ENCODE peak calls at places on chromosome 11, in ten cellular contexts. One of them, this sample, is unnamed.

GRCh38 chr11:126781942-126782341 is 218.6 kb downstream of the KIRREL3 start:
- DNase-seq in transverse colon: no peak
- DNase-seq in small intestine: no peak
- DNase-seq in K562: no peak
- DNase-seq in tibial artery: no peak
- DNase-seq in SJSA1: no peak
- DNase-seq in endodermal cell: no peak
- DNase-seq in Peyer's patch: no peak
- DNase-seq in adrenal gland: no peak
- DNase-seq in fibroblast of lung: no peak
- DNase-seq in this sample: no peak

GRCh38 chr11:75105462-75105925 is 8.8 kb upstream of the OR2AT4 start:
- DNase-seq in tibial artery: no peak
- DNase-seq in small intestine: no peak
- DNase-seq in endodermal cell: peak; percentile 90
- DNase-seq in fibroblast of lung: no peak
- DNase-seq in SJSA1: no peak
- DNase-seq in K562: peak; percentile 83
- DNase-seq in Peyer's patch: no peak
- DNase-seq in transverse colon: no peak
- DNase-seq in adrenal gland: no peak
- DNase-seq in this sample: no peak

GRCh38 chr11:5933116-5933515 is 8.9 kb upstream of the OR56A3 start:
- DNase-seq in SJSA1: no peak
- DNase-seq in K562: no peak
- DNase-seq in endodermal cell: no peak
- DNase-seq in transverse colon: no peak
- DNase-seq in adrenal gland: no peak
- DNase-seq in Peyer's patch: no peak
- DNase-seq in fibroblast of lung: no peak
- DNase-seq in tibial artery: no peak
- DNase-seq in small intestine: no peak
- DNase-seq in this sample: no peak

GRCh38 chr11:5536482-5536881 is 11.9 kb downstream of the OR52H1 start:
- DNase-seq in fibroblast of lung: no peak
- DNase-seq in K562: no peak
- DNase-seq in tibial artery: no peak
- DNase-seq in transverse colon: no peak
- DNase-seq in endodermal cell: no peak
- DNase-seq in small intestine: no peak
- DNase-seq in SJSA1: no peak
- DNase-seq in Peyer's patch: no peak
- DNase-seq in adrenal gland: no peak
- DNase-seq in this sample: no peak

GRCh38 chr11:132540586-132540985 is 991.7 kb downstream of the OPCML start:
- DNase-seq in endodermal cell: no peak
- DNase-seq in fibroblast of lung: no peak
- DNase-seq in transverse colon: no peak
- DNase-seq in adrenal gland: no peak
- DNase-seq in K562: no peak
- DNase-seq in Peyer's patch: no peak
- DNase-seq in SJSA1: no peak
- DNase-seq in small intestine: no peak
- DNase-seq in tibial artery: no peak
- DNase-seq in this sample: no peak

GRCh38 chr11:75240381-75241035 is at the start of gene TPBGL:
- DNase-seq in fibroblast of lung: no peak
- DNase-seq in endodermal cell: peak; percentile 81
- DNase-seq in Peyer's patch: peak; percentile 45
- DNase-seq in SJSA1: no peak
- DNase-seq in adrenal gland: no peak
- DNase-seq in tibial artery: peak; percentile 55
- DNase-seq in small intestine: no peak
- DNase-seq in transverse colon: no peak
- DNase-seq in K562: peak; percentile 69
- DNase-seq in this sample: no peak

GRCh38 chr11:69447786-69448185 is 33.7 kb upstream of the LINC01488 start:
- DNase-seq in small intestine: no peak
- DNase-seq in transverse colon: no peak
- DNase-seq in SJSA1: peak; percentile 47
- DNase-seq in adrenal gland: no peak
- DNase-seq in K562: no peak
- DNase-seq in endodermal cell: no peak
- DNase-seq in fibroblast of lung: no peak
- DNase-seq in Peyer's patch: no peak
- DNase-seq in tibial artery: peak; percentile 62
- DNase-seq in this sample: no peak

GRCh38 chr11:26843539-26843938 is 121.7 kb upstream of the SLC5A12 start:
- DNase-seq in K562: no peak
- DNase-seq in Peyer's patch: no peak
- DNase-seq in endodermal cell: no peak
- DNase-seq in transverse colon: no peak
- DNase-seq in adrenal gland: no peak
- DNase-seq in SJSA1: no peak
- DNase-seq in tibial artery: no peak
- DNase-seq in small intestine: no peak
- DNase-seq in fibroblast of lung: no peak
- DNase-seq in this sample: no peak

GRCh38 chr11:134207538-134208239 is 16.1 kb downstream of the NCAPD3 start:
- DNase-seq in adrenal gland: peak; percentile 22
- DNase-seq in K562: no peak
- DNase-seq in fibroblast of lung: peak; percentile 21
- DNase-seq in transverse colon: peak; percentile 47
- DNase-seq in tibial artery: no peak
- DNase-seq in small intestine: peak; percentile 27
- DNase-seq in endodermal cell: peak; percentile 78
- DNase-seq in SJSA1: peak; percentile 4
- DNase-seq in Peyer's patch: peak; percentile 83
- DNase-seq in this sample: no peak

GRCh38 chr11:12771875-12772274 is 97.7 kb downstream of the TEAD1 start:
- DNase-seq in Peyer's patch: no peak
- DNase-seq in fibroblast of lung: no peak
- DNase-seq in small intestine: no peak
- DNase-seq in adrenal gland: no peak
- DNase-seq in SJSA1: peak; percentile 26
- DNase-seq in endodermal cell: no peak
- DNase-seq in transverse colon: no peak
- DNase-seq in K562: no peak
- DNase-seq in tibial artery: no peak
- DNase-seq in this sample: no peak

GRCh38 chr11:12602421-12602820 is 71.8 kb upstream of the TEAD1 start:
- DNase-seq in SJSA1: no peak
- DNase-seq in K562: peak; percentile 16
- DNase-seq in tibial artery: no peak
- DNase-seq in fibroblast of lung: peak; percentile 71
- DNase-seq in Peyer's patch: no peak
- DNase-seq in adrenal gland: no peak
- DNase-seq in endodermal cell: no peak
- DNase-seq in transverse colon: no peak
- DNase-seq in small intestine: no peak
- DNase-seq in this sample: no peak

GRCh38 chr11:123020968-123021367 is 39.3 kb upstream of the BSX start:
- DNase-seq in SJSA1: no peak
- DNase-seq in Peyer's patch: no peak
- DNase-seq in tibial artery: no peak
- DNase-seq in adrenal gland: peak; percentile 20
- DNase-seq in endodermal cell: peak; percentile 72
- DNase-seq in transverse colon: peak; percentile 10
- DNase-seq in K562: no peak
- DNase-seq in small intestine: peak; percentile 43
- DNase-seq in fibroblast of lung: peak; percentile 57
- DNase-seq in this sample: no peak

DNA sequence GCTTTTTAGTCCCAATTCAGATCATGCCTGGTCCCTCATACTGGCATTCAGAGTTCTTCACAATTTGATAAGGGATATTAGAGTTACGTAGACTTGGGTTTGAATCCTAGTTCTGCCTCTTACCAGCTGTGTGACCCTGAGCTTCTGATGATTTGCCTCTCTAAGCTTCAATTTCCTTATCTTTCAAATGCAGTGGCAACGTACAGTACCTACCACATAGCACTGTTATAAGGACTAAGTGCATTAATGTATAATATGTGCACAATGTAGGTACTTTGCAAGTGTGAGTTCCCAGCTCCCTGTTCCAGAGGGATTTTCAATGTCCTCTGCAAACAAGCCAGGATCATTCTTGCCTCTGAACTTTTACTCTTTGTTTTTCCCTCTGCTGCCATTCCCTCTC is 7.3 kb downstream of the RHOG start:
- DNase-seq in endodermal cell: no peak
- DNase-seq in transverse colon: no peak
- DNase-seq in K562: no peak
- DNase-seq in adrenal gland: no peak
- DNase-seq in Peyer's patch: no peak
- DNase-seq in fibroblast of lung: no peak
- DNase-seq in tibial artery: no peak
- DNase-seq in SJSA1: no peak
- DNase-seq in small intestine: no peak
- DNase-seq in this sample: no peak
- H3K4me1 ChIP-seq in endodermal cell: peaks cover 19% of the 10 kb centered on the region
- H3K4me1 ChIP-seq in transverse colon: peaks cover 30% of the 10 kb centered on the region
- H3K4me1 ChIP-seq in K562: peaks cover 53% of the 10 kb centered on the region
- H3K4me1 ChIP-seq in adrenal gland: peaks cover 31% of the 10 kb centered on the region
- H3K4me1 ChIP-seq in Peyer's patch: peaks cover 70% of the 10 kb centered on the region
- H3K4me1 ChIP-seq in fibroblast of lung: peaks cover 3% of the 10 kb centered on the region
- H3K4me1 ChIP-seq in tibial artery: peaks cover 10% of the 10 kb centered on the region
- H3K4me1 ChIP-seq in SJSA1: no peaks in the 10 kb centered on the region
- H3K4me1 ChIP-seq in small intestine: peaks cover 35% of the 10 kb centered on the region
- H3K4me1 ChIP-seq in this sample: peaks cover 27% of the 10 kb centered on the region

GRCh38 chr11:44945639-44946038 is 5.0 kb downstream of the TP53I11 start:
- DNase-seq in SJSA1: no peak
- DNase-seq in Peyer's patch: no peak
- DNase-seq in transverse colon: no peak
- DNase-seq in K562: no peak
- DNase-seq in adrenal gland: no peak
- DNase-seq in small intestine: no peak
- DNase-seq in endodermal cell: no peak
- DNase-seq in tibial artery: no peak
- DNase-seq in fibroblast of lung: no peak
- DNase-seq in this sample: peak; percentile 47

GRCh38 chr11:44944853-44945235 is 5.8 kb downstream of the TP53I11 start:
- DNase-seq in fibroblast of lung: no peak
- DNase-seq in small intestine: no peak
- DNase-seq in SJSA1: no peak
- DNase-seq in endodermal cell: peak; percentile 69
- DNase-seq in Peyer's patch: no peak
- DNase-seq in tibial artery: no peak
- DNase-seq in transverse colon: no peak
- DNase-seq in K562: no peak
- DNase-seq in adrenal gland: no peak
- DNase-seq in this sample: no peak

GRCh38 chr11:44943696-44944095 is 7.0 kb downstream of the TP53I11 start:
- DNase-seq in SJSA1: no peak
- DNase-seq in transverse colon: no peak
- DNase-seq in small intestine: no peak
- DNase-seq in endodermal cell: peak; percentile 72
- DNase-seq in Peyer's patch: no peak
- DNase-seq in fibroblast of lung: no peak
- DNase-seq in K562: no peak
- DNase-seq in adrenal gland: no peak
- DNase-seq in tibial artery: no peak
- DNase-seq in this sample: no peak

GRCh38 chr11:44943118-44943517 is 7.6 kb downstream of the TP53I11 start:
- DNase-seq in tibial artery: no peak
- DNase-seq in endodermal cell: no peak
- DNase-seq in small intestine: peak; percentile 40
- DNase-seq in transverse colon: peak; percentile 54
- DNase-seq in fibroblast of lung: no peak
- DNase-seq in SJSA1: no peak
- DNase-seq in adrenal gland: no peak
- DNase-seq in K562: no peak
- DNase-seq in Peyer's patch: peak; percentile 85
- DNase-seq in this sample: no peak

GRCh38 chr11:44944181-44944852 is 6.4 kb downstream of the TP53I11 start:
- DNase-seq in transverse colon: no peak
- DNase-seq in fibroblast of lung: no peak
- DNase-seq in tibial artery: no peak
- DNase-seq in Peyer's patch: no peak
- DNase-seq in endodermal cell: no peak
- DNase-seq in adrenal gland: no peak
- DNase-seq in small intestine: no peak
- DNase-seq in K562: no peak
- DNase-seq in SJSA1: no peak
- DNase-seq in this sample: no peak
- H3K4me1 ChIP-seq in transverse colon: peaks cover 16% of the 10 kb centered on the region
- H3K4me1 ChIP-seq in fibroblast of lung: peaks cover 17% of the 10 kb centered on the region
- H3K4me1 ChIP-seq in tibial artery: peaks cover 36% of the 10 kb centered on the region
- H3K4me1 ChIP-seq in Peyer's patch: peaks cover 38% of the 10 kb centered on the region
- H3K4me1 ChIP-seq in endodermal cell: peaks cover 9% of the 10 kb centered on the region
- H3K4me1 ChIP-seq in adrenal gland: no peaks in the 10 kb centered on the region
- H3K4me1 ChIP-seq in small intestine: no peaks in the 10 kb centered on the region
- H3K4me1 ChIP-seq in K562: peaks cover 7% of the 10 kb centered on the region
- H3K4me1 ChIP-seq in SJSA1: peaks cover 7% of the 10 kb centered on the region
- H3K4me1 ChIP-seq in this sample: peaks cover 19% of the 10 kb centered on the region

DNA sequence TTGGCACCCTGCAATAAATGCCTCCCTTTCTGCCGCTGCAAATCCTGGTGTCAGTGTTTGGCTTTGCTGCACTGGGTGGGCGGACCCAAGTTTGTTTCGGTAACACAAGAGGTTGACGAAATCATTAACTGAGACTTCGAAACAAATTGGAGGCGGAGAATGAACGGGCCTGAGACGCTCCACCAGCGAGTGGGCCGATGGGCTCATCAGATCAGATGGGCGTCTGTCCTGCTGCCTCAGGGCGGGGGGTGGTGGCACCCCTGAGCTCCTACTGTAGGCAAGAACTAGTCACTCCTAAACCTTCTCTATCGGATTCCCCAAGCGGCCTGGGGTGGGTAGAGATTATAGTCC is 918 bp upstream of the CAPN5 start:
- DNase-seq in endodermal cell: no peak
- DNase-seq in tibial artery: no peak
- DNase-seq in transverse colon: peak; percentile 60
- DNase-seq in K562: no peak
- DNase-seq in fibroblast of lung: peak; percentile 83
- DNase-seq in small intestine: no peak
- DNase-seq in SJSA1: no peak
- DNase-seq in adrenal gland: peak; percentile 30
- DNase-seq in Peyer's patch: peak; percentile 71
- DNase-seq in this sample: no peak
- H3K4me1 ChIP-seq in endodermal cell: peaks cover 8% of the 10 kb centered on the region
- H3K4me1 ChIP-seq in tibial artery: peaks cover 16% of the 10 kb centered on the region
- H3K4me1 ChIP-seq in transverse colon: peaks cover 38% of the 10 kb centered on the region
- H3K4me1 ChIP-seq in K562: peaks cover 22% of the 10 kb centered on the region
- H3K4me1 ChIP-seq in fibroblast of lung: peaks cover 13% of the 10 kb centered on the region
- H3K4me1 ChIP-seq in small intestine: peaks cover 7% of the 10 kb centered on the region
- H3K4me1 ChIP-seq in SJSA1: peaks cover 16% of the 10 kb centered on the region
- H3K4me1 ChIP-seq in adrenal gland: no peaks in the 10 kb centered on the region
- H3K4me1 ChIP-seq in Peyer's patch: peaks cover 40% of the 10 kb centered on the region
- H3K4me1 ChIP-seq in this sample: peaks cover 7% of the 10 kb centered on the region

DNA sequence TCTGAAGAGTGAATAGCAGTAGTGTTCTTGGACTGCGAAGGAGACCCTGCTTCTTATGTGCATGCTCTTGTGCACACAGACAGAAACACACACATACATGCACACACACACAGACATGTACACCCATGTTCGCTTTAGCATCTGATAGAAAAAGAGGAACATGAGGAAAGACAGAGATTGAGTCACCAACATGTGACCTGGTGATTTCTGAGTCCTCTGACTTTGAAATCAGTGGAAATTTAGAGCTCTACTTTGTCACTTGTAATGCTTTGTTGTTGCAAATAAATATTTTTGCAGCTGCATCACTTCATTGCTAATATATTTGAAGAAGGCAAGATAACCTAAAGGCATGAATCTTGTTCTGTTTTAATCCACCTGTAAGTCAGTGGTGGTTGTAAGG is 23.8 kb downstream of the CD44 start:
- DNase-seq in K562: no peak
- DNase-seq in tibial artery: no peak
- DNase-seq in adrenal gland: no peak
- DNase-seq in transverse colon: no peak
- DNase-seq in small intestine: no peak
- DNase-seq in SJSA1: no peak
- DNase-seq in Peyer's patch: no peak
- DNase-seq in fibroblast of lung: peak; percentile 61
- DNase-seq in endodermal cell: no peak
- DNase-seq in this sample: no peak
- H3K4me1 ChIP-seq in K562: no peaks in the 10 kb centered on the region
- H3K4me1 ChIP-seq in tibial artery: peaks cover 85% of the 10 kb centered on the region
- H3K4me1 ChIP-seq in adrenal gland: peaks cover 9% of the 10 kb centered on the region
- H3K4me1 ChIP-seq in transverse colon: peaks cover 53% of the 10 kb centered on the region
- H3K4me1 ChIP-seq in small intestine: peaks cover 3% of the 10 kb centered on the region
- H3K4me1 ChIP-seq in SJSA1: peaks cover 77% of the 10 kb centered on the region
- H3K4me1 ChIP-seq in Peyer's patch: peaks cover 79% of the 10 kb centered on the region
- H3K4me1 ChIP-seq in fibroblast of lung: peaks cover 68% of the 10 kb centered on the region
- H3K4me1 ChIP-seq in endodermal cell: peaks cover 27% of the 10 kb centered on the region
- H3K4me1 ChIP-seq in this sample: peaks cover 27% of the 10 kb centered on the region